ENCODE peak calls at places on chromosomes 2 and 18, in six cellular contexts. Q is iris pigment epithelial cell, R is cardiac muscle cell, X is hippocampal formation, M is Karpas-422, A is cerebellar nuclear complex. P is an unnamed sample.

GRCh38 chr2:216327447-216327846 is 44.8 kb downstream of the MARCHF4 start:
- DNase-seq in Q (no peak), R (peak), X (no peak), M (no peak), A (no peak), P (no peak)

GRCh38 chr2:149431337-149431736 is 101.0 kb downstream of the LYPD6 start:
- DNase-seq in Q (peak), R (no peak), X (no peak), M (peak), A (no peak), P (no peak)

GRCh38 chr2:178322068-178322467 is 127.8 kb downstream of the OSBPL6 start:
- DNase-seq in Q (no peak), R (no peak), X (no peak), M (no peak), A (no peak), P (no peak)

GRCh38 chr2:202721621-202722020 is 86.9 kb downstream of the FAM117B start:
- DNase-seq in Q (peak), R (no peak), X (no peak), M (no peak), A (no peak), P (no peak)

GRCh38 chr2:47309472-47309951 is 93.4 kb upstream of the MSH2 start:
- DNase-seq in Q (no peak), R (no peak), X (peak), M (no peak), A (no peak), P (no peak)

GRCh38 chr18:78762753-78763152 is 216.9 kb upstream of the SALL3 start:
- DNase-seq in Q (no peak), R (no peak), X (no peak), M (no peak), A (no peak), P (no peak)

GRCh38 chr18:59959079-59959478 is 59.3 kb downstream of the PMAIP1 start:
- DNase-seq in Q (peak), R (no peak), X (no peak), M (no peak), A (no peak), P (no peak)

GRCh38 chr2:149332364-149332763 is 2.0 kb downstream of the LYPD6 start:
- DNase-seq in Q (no peak), R (no peak), X (no peak), M (no peak), A (no peak), P (no peak)

GRCh38 chr2:31231571-31232287 is 2.2 kb upstream of the EHD3 start:
- DNase-seq in Q (no peak), R (peak), X (no peak), M (no peak), A (no peak), P (no peak)

GRCh38 chr18:45061359-45061758 is 380.7 kb downstream of the SETBP1 start:
- DNase-seq in Q (no peak), R (no peak), X (no peak), M (no peak), A (no peak), P (no peak)

GRCh38 chr18:28050561-28050960 is 126.4 kb downstream of the CDH2 start:
- DNase-seq in Q (no peak), R (peak), X (no peak), M (no peak), A (no peak), P (no peak)

GRCh38 chr2:157751462-157752058 is 122.9 kb upstream of the ACVR1C start:
- DNase-seq in Q (peak), R (no peak), X (no peak), M (peak), A (no peak), P (peak)

GRCh38 chr2:219571311-219572236 is at the start of gene OBSL1:
- DNase-seq in Q (peak), R (peak), X (peak), M (no peak), A (no peak), P (peak)

GRCh38 chr2:150020937-150021673 is 433.5 kb upstream of the MMADHC start:
- DNase-seq in Q (no peak), R (peak), X (no peak), M (no peak), A (no peak), P (no peak)

GRCh38 chr2:38192046-38192445 is 116.1 kb upstream of the CYP1B1 start:
- DNase-seq in Q (no peak), R (no peak), X (no peak), M (no peak), A (no peak), P (no peak)

GRCh38 chr2:78782196-78782595 is 243.3 kb upstream of the REG3G start:
- DNase-seq in Q (no peak), R (no peak), X (no peak), M (no peak), A (no peak), P (no peak)

GRCh38 chr18:38421016-38421415 is 855.4 kb upstream of the CELF4 start:
- DNase-seq in Q (no peak), R (no peak), X (no peak), M (no peak), A (no peak), P (no peak)

GRCh38 chr18:62496262-62496661 is 26.6 kb upstream of the ZCCHC2 start:
- DNase-seq in Q (no peak), R (no peak), X (no peak), M (no peak), A (no peak), P (no peak)

GRCh38 chr2:201470821-201471731 is 19.5 kb downstream of the STRADB start:
- DNase-seq in Q (peak), R (peak), X (no peak), M (no peak), A (no peak), P (no peak)

GRCh38 chr2:172101707-172102158 is 967 bp downstream of the DLX2 start:
- DNase-seq in Q (no peak), R (no peak), X (no peak), M (peak), A (no peak), P (no peak)

GRCh38 chr2:181457741-181458425 is 697 bp downstream of the ITGA4 start:
- DNase-seq in Q (peak), R (peak), X (no peak), M (peak), A (no peak), P (no peak)

GRCh38 chr2:111930875-111931274 is 32.5 kb downstream of the MERTK start:
- DNase-seq in Q (peak), R (no peak), X (no peak), M (no peak), A (no peak), P (no peak)

GRCh38 chr2:105487142-105488069 is 88.6 kb upstream of the FHL2 start:
- DNase-seq in Q (peak), R (peak), X (no peak), M (no peak), A (no peak), P (peak)

GRCh38 chr18:45107425-45107824 is 426.7 kb downstream of the SETBP1 start:
- DNase-seq in Q (peak), R (no peak), X (no peak), M (no peak), A (no peak), P (no peak)

GRCh38 chr2:39266906-39267434 is 23.2 kb upstream of the CDKL4 start:
- DNase-seq in Q (no peak), R (no peak), X (no peak), M (no peak), A (no peak), P (no peak)

GRCh38 chr2:151260492-151261239 is 997 bp downstream of the RBM43 start:
- DNase-seq in Q (peak), R (no peak), X (no peak), M (peak), A (no peak), P (peak)

GRCh38 chr2:203683932-203684556 is 22.4 kb upstream of the CD28 start:
- DNase-seq in Q (peak), R (no peak), X (no peak), M (peak), A (no peak), P (no peak)

GRCh38 chr2:7392076-7392787 is 475.0 kb downstream of the RNF144A start:
- DNase-seq in Q (peak), R (no peak), X (no peak), M (no peak), A (no peak), P (no peak)

GRCh38 chr2:149595069-149595963 is 7.7 kb upstream of the MMADHC start:
- DNase-seq in Q (peak), R (no peak), X (no peak), M (no peak), A (no peak), P (no peak)

GRCh38 chr2:95012881-95013550 is 12.5 kb upstream of the MAL start:
- DNase-seq in Q (no peak), R (no peak), X (no peak), M (no peak), A (no peak), P (no peak)

GRCh38 chr2:215498411-215498810 is 62.5 kb upstream of the FN1 start:
- DNase-seq in Q (peak), R (no peak), X (peak), M (no peak), A (no peak), P (no peak)

GRCh38 chr2:241895732-241896641 is 26.5 kb downstream of the RTP5 start:
- DNase-seq in Q (peak), R (peak), X (no peak), M (no peak), A (no peak), P (no peak)

GRCh38 chr2:219448776-219449476 is 14.3 kb downstream of the SPEG start:
- DNase-seq in Q (no peak), R (no peak), X (no peak), M (no peak), A (no peak), P (no peak)

GRCh38 chr2:204533629-204534370 is 11.5 kb upstream of the PARD3B start:
- DNase-seq in Q (no peak), R (no peak), X (no peak), M (no peak), A (no peak), P (no peak)

GRCh38 chr2:54897420-54898310 is 152.6 kb downstream of the RTN4 start:
- DNase-seq in Q (no peak), R (no peak), X (no peak), M (no peak), A (no peak), P (no peak)

GRCh38 chr2:174485763-174486613 is 841 bp downstream of the GPR155 start:
- DNase-seq in Q (peak), R (peak), X (no peak), M (peak), A (no peak), P (no peak)

P was measured in smooth muscle cell of the brain vasculature.